ENCODE peak calls at places on chromosomes 1 and 21, in nine cellular contexts. H is tibial nerve; F is Panc1; T is upper lobe of right lung; Q is right atrium auricular region; W is PC-9; N is endothelial cell of umbilical vein; R is ovary; E is CD8-positive, alpha-beta T cell. Y is an unnamed sample.

GRCh38 chr1:59597420-59598199 is 217.1 kb upstream of the HOOK1 start:
- DNase-seq in H (no peak), F (no peak), T (no peak), Q (no peak), W (no peak), N (no peak), R (no peak), E (no peak), Y (no peak)

GRCh38 chr21:38798481-38798882 is 7.2 kb upstream of the ETS2 start:
- DNase-seq in H (no peak), F (no peak), T (no peak), Q (no peak), W (peak; percentile 91), N (no peak), R (no peak), E (no peak), Y (peak; percentile 50)

GRCh38 chr1:59601811-59602210 is 212.9 kb upstream of the HOOK1 start:
- DNase-seq in H (no peak), F (no peak), T (no peak), Q (no peak), W (no peak), N (no peak), R (no peak), E (no peak), Y (no peak)

GRCh38 chr1:63969461-63969893 is 195.7 kb downstream of the ROR1 start:
- DNase-seq in H (no peak), F (no peak), T (no peak), Q (no peak), W (peak; percentile 70), N (no peak), R (no peak), E (no peak), Y (no peak)

GRCh38 chr1:9905010-9905409 is 5.1 kb downstream of the CTNNBIP1 start:
- DNase-seq in H (no peak), F (no peak), T (no peak), Q (no peak), W (no peak), N (no peak), R (no peak), E (no peak), Y (no peak)

GRCh38 chr21:28554660-28555475 is 437.8 kb downstream of the LTN1 start:
- DNase-seq in H (no peak), F (no peak), T (no peak), Q (no peak), W (no peak), N (no peak), R (no peak), E (no peak), Y (no peak)

GRCh38 chr21:42031816-42032215 is 21.7 kb upstream of the ZBTB21 start:
- DNase-seq in H (no peak), F (no peak), T (no peak), Q (no peak), W (no peak), N (no peak), R (no peak), E (no peak), Y (no peak)

GRCh38 chr1:61692155-61692783 is 32.7 kb downstream of the TM2D1 start:
- DNase-seq in H (no peak), F (peak; percentile 12), T (no peak), Q (no peak), W (no peak), N (peak; percentile 16), R (no peak), E (no peak), Y (no peak)

GRCh38 chr1:23638188-23638619 is 53.4 kb upstream of the RPL11 start:
- DNase-seq in H (peak; percentile 65), F (no peak), T (no peak), Q (peak; percentile 67), W (no peak), N (no peak), R (no peak), E (no peak), Y (no peak)

GRCh38 chr1:23632479-23633160 is 59.0 kb upstream of the RPL11 start:
- DNase-seq in H (no peak), F (no peak), T (no peak), Q (no peak), W (no peak), N (no peak), R (no peak), E (no peak), Y (no peak)

GRCh38 chr1:23636009-23636408 is 55.6 kb upstream of the RPL11 start:
- DNase-seq in H (no peak), F (no peak), T (no peak), Q (no peak), W (no peak), N (no peak), R (no peak), E (no peak), Y (no peak)

GRCh38 chr1:23634840-23635642 is 56.6 kb upstream of the RPL11 start:
- DNase-seq in H (peak; percentile 77), F (peak; percentile 67), T (no peak), Q (peak; percentile 85), W (peak; percentile 62), N (peak; percentile 83), R (peak; percentile 74), E (no peak), Y (peak; percentile 84)

GRCh38 chr1:23634518-23634839 is 57.1 kb upstream of the RPL11 start:
- DNase-seq in H (no peak), F (no peak), T (no peak), Q (no peak), W (no peak), N (no peak), R (no peak), E (no peak), Y (no peak)
- H3K4me1 ChIP-seq in H (peaks cover 5% of the 10 kb centered on the region), F (peaks cover 3% of the 10 kb centered on the region), T (peaks cover 12% of the 10 kb centered on the region), Q (peaks cover 17% of the 10 kb centered on the region), W (no peaks in the 10 kb centered on the region), N (no peaks in the 10 kb centered on the region), R (peaks cover 6% of the 10 kb centered on the region), E (peaks cover 30% of the 10 kb centered on the region), Y (peaks cover 26% of the 10 kb centered on the region)

GRCh38 chr1:220186752-220187151 is 85.5 kb downstream of the RAB3GAP2 start:
- DNase-seq in H (no peak), F (no peak), T (no peak), Q (no peak), W (no peak), N (no peak), R (no peak), E (no peak), Y (no peak)

GRCh38 chr1:220184503-220184902 is 87.8 kb downstream of the RAB3GAP2 start:
- DNase-seq in H (no peak), F (no peak), T (no peak), Q (no peak), W (no peak), N (no peak), R (no peak), E (no peak), Y (no peak)

DNA sequence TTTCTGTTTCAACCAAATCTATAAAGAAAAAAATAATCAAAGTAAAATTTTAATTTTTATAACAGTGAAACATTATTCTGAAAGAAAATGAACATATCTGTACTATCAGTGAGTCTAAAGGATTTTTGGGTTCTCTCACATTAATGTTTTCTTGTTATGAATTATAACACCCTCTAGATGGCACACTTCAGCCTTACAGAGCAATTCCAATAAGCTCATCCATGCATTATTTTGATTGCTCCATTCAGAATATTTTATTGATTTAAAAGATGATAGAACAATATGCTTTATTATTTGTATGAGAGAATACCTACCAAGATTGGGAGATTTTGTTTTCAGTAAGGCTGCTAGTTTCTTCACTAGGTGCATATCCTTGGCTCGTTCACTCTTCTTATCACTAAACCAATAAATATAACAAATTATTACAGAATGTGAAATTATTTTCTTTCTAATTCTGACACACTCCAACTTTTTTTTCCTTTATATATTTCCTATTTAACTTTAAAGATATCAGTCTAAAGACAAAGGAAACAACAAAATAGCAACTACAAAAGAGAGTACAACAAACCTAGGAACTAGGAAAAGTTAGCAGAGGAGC is 82.4 kb downstream of the RAB3GAP2 start:
- DNase-seq in H (no peak), F (no peak), T (no peak), Q (no peak), W (no peak), N (peak; percentile 25), R (no peak), E (no peak), Y (peak; percentile 18)
- TF ChIP-seq CTCF in H (no peak), F (peak; percentile 70), T (peak; percentile 47), Q (peak; percentile 50), W (peak; percentile 69), N (peak; percentile 18), R (no peak), E (peak; percentile 46), Y (peak; percentile 49)

GRCh38 chr1:107900083-107900945 is 64.7 kb downstream of the VAV3 start:
- DNase-seq in H (no peak), F (no peak), T (no peak), Q (no peak), W (no peak), N (no peak), R (no peak), E (no peak), Y (no peak)

GRCh38 chr1:107895403-107896181 is 69.4 kb downstream of the VAV3 start:
- DNase-seq in H (no peak), F (no peak), T (no peak), Q (no peak), W (no peak), N (no peak), R (no peak), E (no peak), Y (no peak)

GRCh38 chr1:107897428-107898339 is 67.3 kb downstream of the VAV3 start:
- DNase-seq in H (no peak), F (no peak), T (no peak), Q (no peak), W (no peak), N (peak; percentile 20), R (no peak), E (no peak), Y (no peak)

GRCh38 chr1:107896946-107897345 is 68.0 kb downstream of the VAV3 start:
- DNase-seq in H (no peak), F (no peak), T (no peak), Q (no peak), W (no peak), N (no peak), R (no peak), E (no peak), Y (no peak)

DNA sequence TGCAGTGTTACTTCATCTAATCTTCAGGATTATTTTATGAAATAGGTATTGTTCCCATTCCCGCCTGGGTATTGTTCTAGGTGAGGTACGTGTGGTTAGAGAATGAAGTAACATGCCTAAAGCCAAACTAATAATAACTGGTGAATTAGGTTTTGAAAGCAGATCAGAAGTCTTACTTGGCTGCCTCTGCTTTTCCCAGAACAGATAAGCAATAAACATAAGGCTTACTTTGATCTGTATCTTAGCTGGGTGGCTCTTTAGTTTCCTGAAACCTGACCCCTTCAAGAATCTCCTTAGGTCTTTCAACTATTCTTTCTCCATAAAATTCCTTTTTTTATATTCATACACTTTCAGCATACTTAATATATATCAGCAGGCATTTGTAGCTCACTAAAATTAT is 65.3 kb downstream of the VAV3 start:
- DNase-seq in H (no peak), F (no peak), T (no peak), Q (no peak), W (peak; percentile 64), N (no peak), R (no peak), E (no peak), Y (no peak)
- H3K4me1 ChIP-seq in H (no peaks in the 10 kb centered on the region), F (no peaks in the 10 kb centered on the region), T (no peaks in the 10 kb centered on the region), Q (peaks cover 8% of the 10 kb centered on the region), W (peaks cover 12% of the 10 kb centered on the region), N (no peaks in the 10 kb centered on the region), R (no peaks in the 10 kb centered on the region), E (peaks cover 49% of the 10 kb centered on the region), Y (no peaks in the 10 kb centered on the region)

GRCh38 chr1:219072329-219072728 is 101.3 kb upstream of the LYPLAL1 start:
- DNase-seq in H (no peak), F (no peak), T (no peak), Q (no peak), W (no peak), N (no peak), R (no peak), E (no peak), Y (no peak)

GRCh38 chr1:219071209-219071608 is 102.5 kb upstream of the LYPLAL1 start:
- DNase-seq in H (no peak), F (no peak), T (no peak), Q (no peak), W (no peak), N (no peak), R (no peak), E (no peak), Y (no peak)

GRCh38 chr1:219076536-219076935 is 97.1 kb upstream of the LYPLAL1 start:
- DNase-seq in H (no peak), F (no peak), T (no peak), Q (no peak), W (no peak), N (no peak), R (no peak), E (no peak), Y (no peak)

DNA sequence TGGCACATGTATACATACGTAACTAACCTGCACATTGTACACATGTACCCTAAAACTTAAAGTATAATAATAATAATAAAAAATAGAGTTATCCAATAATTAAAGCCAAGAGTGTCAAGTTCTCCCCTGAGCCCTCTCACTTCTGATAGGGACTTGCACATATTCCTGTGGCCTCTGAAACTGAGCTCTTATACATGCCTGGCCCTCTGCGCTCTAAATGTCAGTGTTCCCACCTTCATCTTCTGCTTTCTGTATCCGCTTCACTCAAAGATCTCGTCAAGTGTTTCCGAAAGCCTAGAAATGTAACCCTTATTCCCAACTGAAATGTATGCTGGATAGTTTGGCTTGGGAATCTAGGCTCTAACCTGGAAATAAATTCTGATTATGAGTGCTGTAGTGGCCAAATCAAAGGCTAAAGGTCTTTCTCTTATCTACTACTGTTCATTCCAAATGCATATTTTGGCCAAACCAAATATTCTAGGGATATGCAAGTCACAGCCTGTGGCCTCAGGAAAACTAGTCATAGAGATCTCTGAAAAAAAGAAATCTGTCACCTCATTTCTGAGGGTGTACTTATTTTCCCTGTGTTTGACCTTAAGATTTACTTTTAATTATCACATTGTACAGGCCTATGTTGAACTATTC is 99.5 kb upstream of the LYPLAL1 start:
- DNase-seq in H (no peak), F (no peak), T (no peak), Q (no peak), W (no peak), N (peak; percentile 7), R (no peak), E (no peak), Y (no peak)
- TF ChIP-seq CTCF in H (no peak), F (no peak), T (no peak), Q (no peak), W (no peak), N (no peak), R (no peak), E (no peak), Y (no peak)